ENCODE peak calls at places on chromosome 10, in seven cellular contexts. One of them, this sample, is unnamed.

GRCh38 chr10:61662794-61663259 is at the start of gene CABCOCO1:
- DNase-seq in suprapubic skin: no peak
- DNase-seq in neural progenitor cell: peak; percentile 94
- DNase-seq in SW480: peak; percentile 44
- DNase-seq in AML-193: no peak
- DNase-seq in NCI-H2081: peak; percentile 43
- DNase-seq in CD8-positive, alpha-beta memory T cell: no peak
- DNase-seq in this sample: peak; percentile 91

GRCh38 chr10:102230861-102231356 is 4.8 kb downstream of the ELOVL3 start:
- DNase-seq in suprapubic skin: no peak
- DNase-seq in neural progenitor cell: peak; percentile 87
- DNase-seq in SW480: peak; percentile 26
- DNase-seq in AML-193: no peak
- DNase-seq in NCI-H2081: peak; percentile 42
- DNase-seq in CD8-positive, alpha-beta memory T cell: peak; percentile 39
- DNase-seq in this sample: peak; percentile 57

GRCh38 chr10:73758704-73759511 is 14.7 kb downstream of the SEC24C start:
- DNase-seq in suprapubic skin: no peak
- DNase-seq in neural progenitor cell: no peak
- DNase-seq in SW480: no peak
- DNase-seq in AML-193: no peak
- DNase-seq in NCI-H2081: no peak
- DNase-seq in CD8-positive, alpha-beta memory T cell: peak; percentile 59
- DNase-seq in this sample: no peak

GRCh38 chr10:29545122-29545521 is 89.6 kb downstream of the SVIL start:
- DNase-seq in suprapubic skin: no peak
- DNase-seq in neural progenitor cell: no peak
- DNase-seq in SW480: no peak
- DNase-seq in AML-193: no peak
- DNase-seq in NCI-H2081: no peak
- DNase-seq in CD8-positive, alpha-beta memory T cell: no peak
- DNase-seq in this sample: no peak

GRCh38 chr10:8534089-8534488 is 479.6 kb downstream of the GATA3 start:
- DNase-seq in suprapubic skin: no peak
- DNase-seq in neural progenitor cell: no peak
- DNase-seq in SW480: no peak
- DNase-seq in AML-193: no peak
- DNase-seq in NCI-H2081: no peak
- DNase-seq in CD8-positive, alpha-beta memory T cell: no peak
- DNase-seq in this sample: no peak

GRCh38 chr10:64636461-64636860 is 1115.3 kb downstream of the REEP3 start:
- DNase-seq in suprapubic skin: no peak
- DNase-seq in neural progenitor cell: no peak
- DNase-seq in SW480: no peak
- DNase-seq in AML-193: no peak
- DNase-seq in NCI-H2081: no peak
- DNase-seq in CD8-positive, alpha-beta memory T cell: no peak
- DNase-seq in this sample: peak; percentile 65

GRCh38 chr10:124157286-124157685 is 63.9 kb upstream of the CHST15 start:
- DNase-seq in suprapubic skin: no peak
- DNase-seq in neural progenitor cell: no peak
- DNase-seq in SW480: no peak
- DNase-seq in AML-193: no peak
- DNase-seq in NCI-H2081: no peak
- DNase-seq in CD8-positive, alpha-beta memory T cell: no peak
- DNase-seq in this sample: no peak

GRCh38 chr10:110501142-110501937 is 3.6 kb downstream of the DUSP5 start:
- DNase-seq in suprapubic skin: peak; percentile 92
- DNase-seq in neural progenitor cell: peak; percentile 56
- DNase-seq in SW480: peak; percentile 92
- DNase-seq in AML-193: peak; percentile 71
- DNase-seq in NCI-H2081: no peak
- DNase-seq in CD8-positive, alpha-beta memory T cell: no peak
- DNase-seq in this sample: peak; percentile 96

GRCh38 chr10:42962120-42962901 is 114.6 kb upstream of the RET start:
- DNase-seq in suprapubic skin: peak; percentile 76
- DNase-seq in neural progenitor cell: no peak
- DNase-seq in SW480: no peak
- DNase-seq in AML-193: no peak
- DNase-seq in NCI-H2081: no peak
- DNase-seq in CD8-positive, alpha-beta memory T cell: no peak
- DNase-seq in this sample: no peak

GRCh38 chr10:92699518-92700272 is 9.9 kb downstream of the HHEX start:
- DNase-seq in suprapubic skin: no peak
- DNase-seq in neural progenitor cell: peak; percentile 19
- DNase-seq in SW480: peak; percentile 50
- DNase-seq in AML-193: peak; percentile 43
- DNase-seq in NCI-H2081: no peak
- DNase-seq in CD8-positive, alpha-beta memory T cell: peak; percentile 13
- DNase-seq in this sample: peak; percentile 78

GRCh38 chr10:89869180-89869579 is 167.8 kb downstream of the KIF20B start:
- DNase-seq in suprapubic skin: no peak
- DNase-seq in neural progenitor cell: no peak
- DNase-seq in SW480: no peak
- DNase-seq in AML-193: no peak
- DNase-seq in NCI-H2081: no peak
- DNase-seq in CD8-positive, alpha-beta memory T cell: no peak
- DNase-seq in this sample: no peak

GRCh38 chr10:132311338-132311939 is 3.7 kb upstream of the STK32C start:
- DNase-seq in suprapubic skin: no peak
- DNase-seq in neural progenitor cell: peak; percentile 38
- DNase-seq in SW480: no peak
- DNase-seq in AML-193: no peak
- DNase-seq in NCI-H2081: no peak
- DNase-seq in CD8-positive, alpha-beta memory T cell: no peak
- DNase-seq in this sample: peak; percentile 92